ENCODE peak calls at places on chromosomes 5 and 9, in seven cellular contexts. One of them, this sample, is unnamed.

GRCh38 chr9:128587453-128587852 is 35.1 kb downstream of the SPTAN1 start:
- DNase-seq in germinal center: no peak
- DNase-seq in EL: no peak
- DNase-seq in kidney glomerular epithelial cell: no peak
- DNase-seq in fibroblast of lung: no peak
- DNase-seq in retina: no peak
- DNase-seq in stimulated activated CD4-positive, alpha-beta T cell treated with anti-CD3 and anti-CD28 coated beads, Interleukin-2, amount 100 ng/mL, for 48 hours: peak
- DNase-seq in this sample: no peak

GRCh38 chr9:27791311-27791710 is 218.0 kb upstream of the C9orf72 start:
- DNase-seq in germinal center: no peak
- DNase-seq in EL: no peak
- DNase-seq in kidney glomerular epithelial cell: no peak
- DNase-seq in fibroblast of lung: peak
- DNase-seq in retina: no peak
- DNase-seq in stimulated activated CD4-positive, alpha-beta T cell treated with anti-CD3 and anti-CD28 coated beads, Interleukin-2, amount 100 ng/mL, for 48 hours: no peak
- DNase-seq in this sample: peak

GRCh38 chr9:37925786-37926736 is 22.1 kb upstream of the SLC25A51 start:
- DNase-seq in germinal center: no peak
- DNase-seq in EL: peak
- DNase-seq in kidney glomerular epithelial cell: peak
- DNase-seq in fibroblast of lung: peak
- DNase-seq in retina: no peak
- DNase-seq in stimulated activated CD4-positive, alpha-beta T cell treated with anti-CD3 and anti-CD28 coated beads, Interleukin-2, amount 100 ng/mL, for 48 hours: no peak
- DNase-seq in this sample: no peak

GRCh38 chr9:4837126-4837767 is 44.5 kb downstream of the RCL1 start:
- DNase-seq in germinal center: no peak
- DNase-seq in EL: no peak
- DNase-seq in kidney glomerular epithelial cell: no peak
- DNase-seq in fibroblast of lung: peak
- DNase-seq in retina: no peak
- DNase-seq in stimulated activated CD4-positive, alpha-beta T cell treated with anti-CD3 and anti-CD28 coated beads, Interleukin-2, amount 100 ng/mL, for 48 hours: no peak
- DNase-seq in this sample: peak

GRCh38 chr5:124662261-124662781 is 84.1 kb downstream of the ZNF608 start:
- DNase-seq in germinal center: no peak
- DNase-seq in EL: no peak
- DNase-seq in kidney glomerular epithelial cell: peak
- DNase-seq in fibroblast of lung: no peak
- DNase-seq in retina: no peak
- DNase-seq in stimulated activated CD4-positive, alpha-beta T cell treated with anti-CD3 and anti-CD28 coated beads, Interleukin-2, amount 100 ng/mL, for 48 hours: no peak
- DNase-seq in this sample: no peak

GRCh38 chr5:374631-375335 is 53.3 kb downstream of the AHRR start:
- DNase-seq in germinal center: no peak
- DNase-seq in EL: no peak
- DNase-seq in kidney glomerular epithelial cell: no peak
- DNase-seq in fibroblast of lung: no peak
- DNase-seq in retina: no peak
- DNase-seq in stimulated activated CD4-positive, alpha-beta T cell treated with anti-CD3 and anti-CD28 coated beads, Interleukin-2, amount 100 ng/mL, for 48 hours: no peak
- DNase-seq in this sample: no peak

GRCh38 chr5:173328896-173329369 is 719 bp upstream of the STC2 start:
- DNase-seq in germinal center: no peak
- DNase-seq in EL: peak
- DNase-seq in kidney glomerular epithelial cell: peak
- DNase-seq in fibroblast of lung: peak
- DNase-seq in retina: no peak
- DNase-seq in stimulated activated CD4-positive, alpha-beta T cell treated with anti-CD3 and anti-CD28 coated beads, Interleukin-2, amount 100 ng/mL, for 48 hours: no peak
- DNase-seq in this sample: peak

GRCh38 chr9:131657890-131658752 is 81.8 kb downstream of the RAPGEF1 start:
- DNase-seq in germinal center: no peak
- DNase-seq in EL: peak
- DNase-seq in kidney glomerular epithelial cell: peak
- DNase-seq in fibroblast of lung: peak
- DNase-seq in retina: no peak
- DNase-seq in stimulated activated CD4-positive, alpha-beta T cell treated with anti-CD3 and anti-CD28 coated beads, Interleukin-2, amount 100 ng/mL, for 48 hours: no peak
- DNase-seq in this sample: peak

GRCh38 chr9:109258619-109259321 is 62.1 kb downstream of the EPB41L4B start:
- DNase-seq in germinal center: no peak
- DNase-seq in EL: no peak
- DNase-seq in kidney glomerular epithelial cell: no peak
- DNase-seq in fibroblast of lung: no peak
- DNase-seq in retina: peak
- DNase-seq in stimulated activated CD4-positive, alpha-beta T cell treated with anti-CD3 and anti-CD28 coated beads, Interleukin-2, amount 100 ng/mL, for 48 hours: no peak
- DNase-seq in this sample: no peak

GRCh38 chr5:23820764-23821471 is 313.5 kb downstream of the PRDM9 start:
- DNase-seq in germinal center: no peak
- DNase-seq in EL: no peak
- DNase-seq in kidney glomerular epithelial cell: peak
- DNase-seq in fibroblast of lung: peak
- DNase-seq in retina: no peak
- DNase-seq in stimulated activated CD4-positive, alpha-beta T cell treated with anti-CD3 and anti-CD28 coated beads, Interleukin-2, amount 100 ng/mL, for 48 hours: no peak
- DNase-seq in this sample: peak

GRCh38 chr9:4572184-4572826 is 82.0 kb downstream of the SLC1A1 start:
- DNase-seq in germinal center: no peak
- DNase-seq in EL: no peak
- DNase-seq in kidney glomerular epithelial cell: no peak
- DNase-seq in fibroblast of lung: no peak
- DNase-seq in retina: no peak
- DNase-seq in stimulated activated CD4-positive, alpha-beta T cell treated with anti-CD3 and anti-CD28 coated beads, Interleukin-2, amount 100 ng/mL, for 48 hours: no peak
- DNase-seq in this sample: no peak

GRCh38 chr5:80438739-80439138 is 30.9 kb downstream of the ZFYVE16 start:
- DNase-seq in germinal center: no peak
- DNase-seq in EL: no peak
- DNase-seq in kidney glomerular epithelial cell: no peak
- DNase-seq in fibroblast of lung: no peak
- DNase-seq in retina: no peak
- DNase-seq in stimulated activated CD4-positive, alpha-beta T cell treated with anti-CD3 and anti-CD28 coated beads, Interleukin-2, amount 100 ng/mL, for 48 hours: no peak
- DNase-seq in this sample: no peak

GRCh38 chr5:96823900-96824351 is 16.2 kb upstream of the ERAP1 start:
- DNase-seq in germinal center: no peak
- DNase-seq in EL: peak
- DNase-seq in kidney glomerular epithelial cell: peak
- DNase-seq in fibroblast of lung: peak
- DNase-seq in retina: no peak
- DNase-seq in stimulated activated CD4-positive, alpha-beta T cell treated with anti-CD3 and anti-CD28 coated beads, Interleukin-2, amount 100 ng/mL, for 48 hours: no peak
- DNase-seq in this sample: peak

GRCh38 chr5:72445969-72446368 is 61.2 kb downstream of the ZNF366 start:
- DNase-seq in germinal center: no peak
- DNase-seq in EL: no peak
- DNase-seq in kidney glomerular epithelial cell: no peak
- DNase-seq in fibroblast of lung: no peak
- DNase-seq in retina: no peak
- DNase-seq in stimulated activated CD4-positive, alpha-beta T cell treated with anti-CD3 and anti-CD28 coated beads, Interleukin-2, amount 100 ng/mL, for 48 hours: no peak
- DNase-seq in this sample: no peak

GRCh38 chr5:71877511-71877910 is 158.4 kb downstream of the CARTPT start:
- DNase-seq in germinal center: no peak
- DNase-seq in EL: no peak
- DNase-seq in kidney glomerular epithelial cell: no peak
- DNase-seq in fibroblast of lung: no peak
- DNase-seq in retina: no peak
- DNase-seq in stimulated activated CD4-positive, alpha-beta T cell treated with anti-CD3 and anti-CD28 coated beads, Interleukin-2, amount 100 ng/mL, for 48 hours: no peak
- DNase-seq in this sample: no peak

GRCh38 chr5:96159076-96159475 is 197.4 kb upstream of the ELL2 start:
- DNase-seq in germinal center: no peak
- DNase-seq in EL: no peak
- DNase-seq in kidney glomerular epithelial cell: no peak
- DNase-seq in fibroblast of lung: no peak
- DNase-seq in retina: no peak
- DNase-seq in stimulated activated CD4-positive, alpha-beta T cell treated with anti-CD3 and anti-CD28 coated beads, Interleukin-2, amount 100 ng/mL, for 48 hours: no peak
- DNase-seq in this sample: no peak

GRCh38 chr5:44794371-44794770 is 14.4 kb upstream of the MRPS30 start:
- DNase-seq in germinal center: no peak
- DNase-seq in EL: no peak
- DNase-seq in kidney glomerular epithelial cell: no peak
- DNase-seq in fibroblast of lung: no peak
- DNase-seq in retina: no peak
- DNase-seq in stimulated activated CD4-positive, alpha-beta T cell treated with anti-CD3 and anti-CD28 coated beads, Interleukin-2, amount 100 ng/mL, for 48 hours: no peak
- DNase-seq in this sample: no peak

GRCh38 chr9:103037508-103038477 is 42.7 kb downstream of the CYLC2 start:
- DNase-seq in germinal center: no peak
- DNase-seq in EL: no peak
- DNase-seq in kidney glomerular epithelial cell: no peak
- DNase-seq in fibroblast of lung: peak
- DNase-seq in retina: no peak
- DNase-seq in stimulated activated CD4-positive, alpha-beta T cell treated with anti-CD3 and anti-CD28 coated beads, Interleukin-2, amount 100 ng/mL, for 48 hours: no peak
- DNase-seq in this sample: peak

GRCh38 chr5:9056046-9056445 is 489.8 kb downstream of the SEMA5A start:
- DNase-seq in germinal center: no peak
- DNase-seq in EL: no peak
- DNase-seq in kidney glomerular epithelial cell: no peak
- DNase-seq in fibroblast of lung: peak
- DNase-seq in retina: no peak
- DNase-seq in stimulated activated CD4-positive, alpha-beta T cell treated with anti-CD3 and anti-CD28 coated beads, Interleukin-2, amount 100 ng/mL, for 48 hours: no peak
- DNase-seq in this sample: no peak